ENCODE peak calls at places on chromosomes 11 and 22, in four cellular contexts. K is cardiac muscle cell, X is left ventricle myocardium inferior, F is fibroblast of lung. Y is an unnamed sample.
A peak's percentile ranks its signal among the peaks of the same experiment; 100 is the strongest.

GRCh38 chr11:88420165-88420781 is 82.7 kb upstream of the CTSC start:
- DNase-seq in K (no peak), X (peak; percentile 29), F (peak; percentile 55), Y (peak; percentile 48)

GRCh38 chr11:120130176-120130980 is 7.5 kb downstream of the TRIM29 start:
- DNase-seq in K (no peak), X (peak; percentile 2), F (no peak), Y (no peak)

GRCh38 chr11:112017538-112017937 is 7.7 kb upstream of the DLAT start:
- DNase-seq in K (peak; percentile 23), X (no peak), F (peak; percentile 34), Y (peak; percentile 53)

GRCh38 chr11:63879598-63879997 is 37.4 kb downstream of the RCOR2 start:
- DNase-seq in K (no peak), X (no peak), F (peak; percentile 31), Y (no peak)

GRCh38 chr11:20154381-20154780 is 5.9 kb downstream of the DBX1 start:
- DNase-seq in K (no peak), X (no peak), F (no peak), Y (no peak)

GRCh38 chr22:19806213-19807160 is 45.9 kb downstream of the TBX1 start:
- DNase-seq in K (no peak), X (peak; percentile 12), F (peak; percentile 19), Y (peak; percentile 23)

GRCh38 chr11:65212226-65212801 is 30.6 kb downstream of the CAPN1 start:
- DNase-seq in K (peak; percentile 14), X (no peak), F (no peak), Y (no peak)

GRCh38 chr11:72802822-72803221 is 9.0 kb upstream of the STARD10 start:
- DNase-seq in K (no peak), X (no peak), F (no peak), Y (no peak)

GRCh38 chr22:25008666-25009065 is 56.1 kb downstream of the KIAA1671 start:
- DNase-seq in K (no peak), X (peak; percentile 39), F (no peak), Y (no peak)

GRCh38 chr22:21615731-21616130 is 14.1 kb downstream of the YDJC start:
- DNase-seq in K (no peak), X (no peak), F (no peak), Y (no peak)

DNA sequence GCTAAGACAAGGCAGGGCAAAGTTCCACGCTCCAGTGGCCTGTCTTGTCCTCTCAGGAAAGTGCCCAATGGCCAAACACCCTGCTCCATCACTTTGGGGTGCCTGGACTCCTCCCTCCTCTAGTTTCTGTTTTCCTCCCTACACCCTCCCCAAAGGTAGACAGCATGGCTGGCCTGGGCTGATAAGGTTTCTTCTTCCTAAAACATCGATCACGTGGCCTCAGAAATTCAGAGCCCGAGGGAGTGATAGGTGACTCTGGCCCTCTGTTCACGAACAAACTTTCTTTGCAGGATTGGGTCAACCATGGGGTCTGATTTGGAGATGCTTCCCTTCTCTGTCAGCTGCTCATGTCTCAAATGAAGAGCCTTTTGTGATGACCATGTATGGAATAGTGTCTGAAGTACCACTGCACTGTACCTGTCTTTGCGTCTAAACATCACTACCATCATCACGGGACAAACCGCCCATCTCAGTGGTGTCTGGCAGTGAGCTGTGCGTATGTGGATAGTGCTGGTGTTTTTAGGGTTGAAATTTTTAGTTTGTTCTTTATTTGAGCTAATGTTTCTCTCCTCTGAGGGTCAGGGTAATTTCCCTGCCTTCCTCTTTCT is 6.1 kb downstream of the MICAL2 start:
- DNase-seq in K (no peak), X (no peak), F (no peak), Y (no peak)
- H3K4me1 ChIP-seq in K (peaks cover 72% of the 10 kb centered on the region), X (peaks cover 94% of the 10 kb centered on the region), F (peaks cover 31% of the 10 kb centered on the region), Y (peaks cover 79% of the 10 kb centered on the region)

GRCh38 chr11:125887373-125888324 is at the start of gene HYLS1:
- DNase-seq in K (peak; percentile 77), X (peak; percentile 95), F (peak; percentile 97), Y (peak; percentile 95)
- TF ChIP-seq CTCF in K (peak; percentile 10), X (peak; percentile 59), F (peak; percentile 8), Y (no peak)

DNA sequence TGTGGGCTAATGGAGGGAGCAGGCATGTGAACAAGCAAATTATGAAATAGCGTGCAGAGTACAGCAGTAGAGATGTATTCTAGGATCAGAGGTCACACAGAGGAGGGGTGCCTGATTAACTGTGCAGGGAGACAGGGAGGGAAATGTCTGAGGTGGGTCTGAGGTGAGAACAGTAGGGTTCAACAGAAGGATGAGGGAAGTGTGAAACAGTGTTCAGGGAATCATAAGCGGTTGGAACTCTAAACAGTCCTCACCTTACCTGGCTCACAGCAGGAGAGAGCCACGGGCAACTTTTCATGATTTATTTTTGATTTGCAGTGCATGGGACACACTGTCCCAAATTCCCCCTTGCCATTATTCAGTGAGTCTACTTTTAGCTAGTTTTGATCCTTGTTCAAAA is 90.5 kb downstream of the PIWIL4 start:
- DNase-seq in K (no peak), X (no peak), F (no peak), Y (no peak)
- H3K4me1 ChIP-seq in K (no peaks in the 10 kb centered on the region), X (peaks cover 17% of the 10 kb centered on the region), F (no peaks in the 10 kb centered on the region), Y (no peaks in the 10 kb centered on the region)

DNA sequence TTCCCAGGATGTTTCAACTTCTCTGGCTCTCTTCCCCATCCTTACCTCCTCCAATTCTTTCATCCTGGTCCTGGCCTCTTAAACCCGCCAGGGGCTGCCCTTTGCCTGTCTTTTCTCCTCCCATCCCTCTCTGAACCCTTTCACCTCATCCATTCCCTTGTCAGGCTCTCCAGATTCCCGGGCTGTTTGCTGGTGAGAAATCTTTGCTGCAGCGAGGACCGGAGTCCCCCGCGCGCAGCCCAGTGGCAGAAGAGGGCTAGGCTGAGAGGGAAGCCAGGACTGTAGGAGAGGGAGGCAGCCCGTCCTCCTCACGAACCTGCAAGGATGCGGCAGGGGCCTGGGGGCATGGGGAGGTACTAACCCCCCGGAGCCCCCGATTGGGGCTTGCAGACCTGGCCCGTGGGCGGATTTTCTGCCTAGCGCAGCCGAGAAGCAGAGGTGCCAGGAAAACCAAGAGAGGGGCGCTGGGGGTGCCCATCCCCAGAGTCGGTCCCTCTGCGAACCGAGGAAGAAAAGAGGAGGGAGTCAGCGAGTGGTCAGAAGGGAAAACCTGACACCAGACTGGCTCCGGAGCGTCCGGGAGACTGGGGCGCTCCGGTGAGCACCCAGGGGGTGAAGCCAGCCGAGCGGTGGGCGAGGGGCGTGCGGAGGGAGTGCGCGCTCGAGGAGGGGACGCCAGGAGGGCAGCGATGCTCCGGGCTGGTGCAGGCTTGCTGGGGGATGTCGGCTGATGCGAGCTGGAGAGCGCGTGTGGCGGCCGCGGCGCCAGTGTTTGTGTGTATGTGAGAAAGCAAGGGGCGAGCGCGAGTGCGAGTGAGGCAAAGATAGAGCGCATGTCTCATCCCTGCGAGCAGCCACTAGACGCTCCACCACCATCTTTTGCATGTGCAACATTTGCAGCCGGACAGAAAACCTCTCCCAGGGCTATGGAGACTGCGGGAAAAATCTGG is at the start of gene GRIA4:
- DNase-seq in K (peak; percentile 76), X (no peak), F (peak; percentile 64), Y (peak; percentile 51)
- TF ChIP-seq CTCF in K (no peak), X (no peak), F (no peak), Y (no peak)

GRCh38 chr11:75339685-75340409 is 11.6 kb downstream of the ARRB1 start:
- DNase-seq in K (no peak), X (peak; percentile 54), F (no peak), Y (no peak)

GRCh38 chr11:75344186-75344585 is 7.3 kb downstream of the ARRB1 start:
- DNase-seq in K (no peak), X (no peak), F (no peak), Y (no peak)

GRCh38 chr11:75342231-75342918 is 9.1 kb downstream of the ARRB1 start:
- DNase-seq in K (no peak), X (no peak), F (no peak), Y (no peak)

GRCh38 chr11:75342966-75343870 is 8.2 kb downstream of the ARRB1 start:
- DNase-seq in K (no peak), X (no peak), F (peak; percentile 62), Y (peak; percentile 30)

GRCh38 chr11:75341583-75341982 is 9.9 kb downstream of the ARRB1 start:
- DNase-seq in K (no peak), X (no peak), F (no peak), Y (no peak)
- H3K4me1 ChIP-seq in K (peaks cover 29% of the 10 kb centered on the region), X (peaks cover 100% of the 10 kb centered on the region), F (peaks cover 51% of the 10 kb centered on the region), Y (peaks cover 27% of the 10 kb centered on the region)

DNA sequence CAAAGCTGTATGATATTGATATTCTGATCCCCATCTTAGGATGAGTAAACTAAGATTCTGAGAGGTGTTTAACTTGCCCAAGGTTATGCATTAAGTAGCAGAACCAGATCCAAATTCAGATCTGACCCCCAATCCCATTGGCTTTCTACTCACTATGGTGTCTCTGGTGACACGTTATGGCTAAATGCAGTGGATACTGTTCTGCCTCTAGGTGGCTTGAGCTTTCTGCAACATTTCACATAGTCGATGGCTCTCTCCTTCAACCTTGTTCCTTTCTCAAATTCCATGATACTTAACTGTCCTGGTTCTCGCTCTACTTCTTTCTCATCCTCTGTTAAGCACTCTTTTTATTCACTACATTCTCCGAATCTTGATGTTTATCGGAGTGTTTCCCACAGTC is 9.4 kb downstream of the C11orf97 start:
- DNase-seq in K (no peak), X (no peak), F (peak; percentile 24), Y (no peak)
- TF ChIP-seq CTCF in K (peak; percentile 55), X (peak; percentile 45), F (peak; percentile 40), Y (peak; percentile 49)

DNA sequence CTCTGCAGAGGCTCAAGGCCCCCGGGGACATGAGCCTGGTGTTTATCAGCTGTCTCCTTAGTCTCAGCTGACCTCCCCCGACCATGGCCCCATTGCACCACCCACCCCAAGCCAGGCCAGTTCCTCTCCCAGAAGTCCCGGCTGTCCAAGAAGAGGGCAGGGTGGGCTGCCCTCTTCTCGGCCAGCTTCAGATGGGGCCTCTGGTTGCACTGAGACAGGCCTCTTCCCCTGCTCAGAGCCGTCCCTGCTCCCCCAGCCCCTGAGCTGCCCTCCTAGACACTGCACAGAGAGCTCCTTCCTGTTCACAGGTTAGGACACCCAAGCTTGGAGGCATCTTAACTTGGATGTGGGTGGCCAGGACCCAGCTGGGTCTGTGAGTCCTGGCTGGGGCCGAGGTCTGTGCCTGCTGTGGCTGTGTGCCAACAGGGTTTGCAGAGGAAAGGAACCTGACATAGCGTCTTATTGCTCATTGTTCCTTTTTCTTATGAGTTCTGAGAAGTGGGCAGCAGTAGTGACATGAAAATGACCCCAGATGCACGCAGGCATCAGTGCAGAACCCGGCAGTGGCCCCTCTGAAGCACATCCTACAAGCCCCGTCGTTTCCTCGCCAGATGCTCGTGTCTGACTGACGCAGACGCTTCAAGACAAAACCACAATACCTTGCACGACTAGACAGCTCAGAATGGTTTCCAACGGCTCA is 5.5 kb downstream of the TRABD start:
- DNase-seq in K (peak; percentile 54), X (no peak), F (no peak), Y (no peak)
- H3K4me1 ChIP-seq in K (peaks cover 29% of the 10 kb centered on the region), X (peaks cover 50% of the 10 kb centered on the region), F (peaks cover 12% of the 10 kb centered on the region), Y (peaks cover 21% of the 10 kb centered on the region)